ENCODE peak calls at places on chromosomes 3 and 15, in ten cellular contexts. K is NCI-H1105 treated with DMSO at 0.1 percent for 48 hours, H is A172, I is NCI-H774, F is substantia nigra, Y is RCC 7860, P is amygdala, Q is EL, B is left cardiac atrium, V is hippocampal formation. X is an unnamed sample.

GRCh38 chr3:15654891-15655290 is 53.3 kb downstream of the BTD start:
- DNase-seq in K (no peak), H (no peak), I (no peak), F (peak), Y (no peak), P (no peak), Q (no peak), B (no peak), V (peak), X (no peak)

GRCh38 chr3:14429237-14429636 is 26.8 kb downstream of the SLC6A6 start:
- DNase-seq in K (no peak), H (no peak), I (no peak), F (no peak), Y (no peak), P (no peak), Q (no peak), B (no peak), V (no peak), X (no peak)

GRCh38 chr3:129603561-129603942 is 2.9 kb downstream of the PLXND1 start:
- DNase-seq in K (no peak), H (no peak), I (no peak), F (peak), Y (no peak), P (no peak), Q (no peak), B (no peak), V (no peak), X (no peak)

GRCh38 chr3:70857926-70858325 is 545.5 kb upstream of the MDFIC2 start:
- DNase-seq in K (no peak), H (no peak), I (no peak), F (no peak), Y (no peak), P (no peak), Q (no peak), B (no peak), V (no peak), X (no peak)

GRCh38 chr3:80771085-80771484 is 990.4 kb downstream of the GBE1 start:
- DNase-seq in K (peak), H (no peak), I (no peak), F (no peak), Y (no peak), P (no peak), Q (no peak), B (peak), V (no peak), X (no peak)

GRCh38 chr15:45143056-45143455 is 13.3 kb downstream of the DUOX1 start:
- DNase-seq in K (no peak), H (no peak), I (no peak), F (no peak), Y (no peak), P (no peak), Q (no peak), B (no peak), V (no peak), X (no peak)

GRCh38 chr3:142983318-142983717 is 18.1 kb upstream of the U2SURP start:
- DNase-seq in K (no peak), H (no peak), I (no peak), F (no peak), Y (no peak), P (no peak), Q (no peak), B (no peak), V (no peak), X (no peak)

GRCh38 chr3:11522953-11523792 is 120.5 kb downstream of the VGLL4 start:
- DNase-seq in K (no peak), H (peak), I (no peak), F (no peak), Y (no peak), P (no peak), Q (no peak), B (no peak), V (no peak), X (no peak)

GRCh38 chr15:23420806-23421575 is 26.1 kb downstream of the GOLGA6L2 start:
- DNase-seq in K (no peak), H (peak), I (no peak), F (no peak), Y (no peak), P (no peak), Q (no peak), B (no peak), V (no peak), X (peak)

GRCh38 chr3:46662771-46663551 is 30.5 kb downstream of the ALS2CL start:
- DNase-seq in K (peak), H (peak), I (no peak), F (no peak), Y (no peak), P (no peak), Q (peak), B (peak), V (peak), X (peak)

GRCh38 chr15:78291698-78292097 is 7.7 kb downstream of the SKIC8 start:
- DNase-seq in K (no peak), H (no peak), I (no peak), F (no peak), Y (no peak), P (no peak), Q (no peak), B (no peak), V (no peak), X (no peak)

GRCh38 chr15:25830844-25831443 is 32.2 kb downstream of the ATP10A start:
- DNase-seq in K (no peak), H (no peak), I (no peak), F (no peak), Y (peak), P (no peak), Q (peak), B (peak), V (no peak), X (peak)

GRCh38 chr3:24709921-24710320 is 215.3 kb upstream of the THRB start:
- DNase-seq in K (no peak), H (no peak), I (no peak), F (no peak), Y (no peak), P (no peak), Q (no peak), B (no peak), V (no peak), X (no peak)

GRCh38 chr3:136955813-136956212 is 2.0 kb upstream of the IL20RB start:
- DNase-seq in K (no peak), H (peak), I (no peak), F (no peak), Y (peak), P (no peak), Q (peak), B (no peak), V (no peak), X (peak)

GRCh38 chr3:144643778-144644191 is 672.2 kb downstream of the DIPK2A start:
- DNase-seq in K (no peak), H (no peak), I (no peak), F (no peak), Y (no peak), P (no peak), Q (no peak), B (no peak), V (peak), X (no peak)

GRCh38 chr3:134038716-134039115 is 9.0 kb upstream of the SLCO2A1 start:
- DNase-seq in K (no peak), H (no peak), I (no peak), F (no peak), Y (no peak), P (no peak), Q (no peak), B (no peak), V (no peak), X (no peak)

GRCh38 chr3:187197255-187197654 is at the start of gene RTP1:
- DNase-seq in K (peak), H (no peak), I (no peak), F (no peak), Y (no peak), P (no peak), Q (no peak), B (no peak), V (no peak), X (no peak)

GRCh38 chr3:165742351-165742750 is 94.9 kb downstream of the BCHE start:
- DNase-seq in K (peak), H (no peak), I (peak), F (no peak), Y (no peak), P (no peak), Q (no peak), B (no peak), V (no peak), X (no peak)

GRCh38 chr15:82129769-82130168 is 84.0 kb upstream of the MEX3B start:
- DNase-seq in K (no peak), H (peak), I (no peak), F (no peak), Y (peak), P (no peak), Q (peak), B (no peak), V (no peak), X (no peak)

GRCh38 chr15:101652783-101653430 is 726 bp upstream of the TM2D3 start:
- DNase-seq in K (no peak), H (no peak), I (no peak), F (no peak), Y (no peak), P (no peak), Q (peak), B (no peak), V (no peak), X (no peak)

GRCh38 chr3:33664195-33664594 is 53.9 kb downstream of the CLASP2 start:
- DNase-seq in K (no peak), H (peak), I (no peak), F (no peak), Y (no peak), P (no peak), Q (peak), B (no peak), V (no peak), X (no peak)

GRCh38 chr15:70490838-70491155 is 272.6 kb downstream of the UACA start:
- DNase-seq in K (no peak), H (no peak), I (no peak), F (no peak), Y (no peak), P (no peak), Q (no peak), B (peak), V (no peak), X (no peak)

GRCh38 chr15:66454143-66454542 is 43.4 kb downstream of the SNAPC5 start:
- DNase-seq in K (no peak), H (no peak), I (no peak), F (no peak), Y (no peak), P (no peak), Q (peak), B (no peak), V (no peak), X (no peak)

GRCh38 chr3:110733045-110733444 is 338.6 kb upstream of the NECTIN3 start:
- DNase-seq in K (no peak), H (no peak), I (no peak), F (no peak), Y (no peak), P (no peak), Q (no peak), B (no peak), V (no peak), X (no peak)

GRCh38 chr3:119497824-119498187 is 541 bp upstream of the TIMMDC1 start:
- DNase-seq in K (peak), H (peak), I (no peak), F (no peak), Y (no peak), P (peak), Q (peak), B (peak), V (peak), X (peak)

GRCh38 chr3:153963012-153963411 is 158.2 kb upstream of the ARHGEF26 start:
- DNase-seq in K (no peak), H (no peak), I (no peak), F (no peak), Y (no peak), P (no peak), Q (no peak), B (no peak), V (no peak), X (no peak)

GRCh38 chr3:156985689-156986088 is 159.5 kb downstream of the LEKR1 start:
- DNase-seq in K (no peak), H (no peak), I (no peak), F (no peak), Y (no peak), P (no peak), Q (no peak), B (no peak), V (no peak), X (no peak)

GRCh38 chr3:139771331-139771730 is 93.6 kb upstream of the NMNAT3 start:
- DNase-seq in K (no peak), H (no peak), I (no peak), F (no peak), Y (no peak), P (no peak), Q (no peak), B (no peak), V (no peak), X (no peak)

X was measured in transverse colon.